ENCODE peak calls at places on chromosomes 12 and 14, in seven cellular contexts. F, H, E, Q, A, R and G are unnamed samples.

GRCh38 chr14:21106506-21107359 is 5.9 kb downstream of the TMEM253 start:
- DNase-seq in F (peak), H (peak), E (peak), Q (peak), A (peak), R (peak), G (no peak)

GRCh38 chr14:73829526-73830431 is 21.9 kb upstream of the PTGR2 start:
- DNase-seq in F (no peak), H (no peak), E (no peak), Q (peak), A (no peak), R (no peak), G (no peak)

GRCh38 chr14:101333335-101334280 is 227.7 kb upstream of the DIO3 start:
- DNase-seq in F (no peak), H (no peak), E (no peak), Q (no peak), A (no peak), R (no peak), G (no peak)

GRCh38 chr14:103246089-103246488 is 87.9 kb upstream of the EIF5 start:
- DNase-seq in F (no peak), H (no peak), E (no peak), Q (no peak), A (no peak), R (no peak), G (no peak)

GRCh38 chr14:59464651-59465569 is at the start of gene GPR135:
- DNase-seq in F (peak), H (peak), E (peak), Q (no peak), A (peak), R (no peak), G (no peak)

GRCh38 chr14:38951451-38951850 is 151.6 kb downstream of the SEC23A start:
- DNase-seq in F (no peak), H (no peak), E (no peak), Q (no peak), A (no peak), R (no peak), G (no peak)

GRCh38 chr14:66359500-66359899 is 126.7 kb upstream of the CCDC196 start:
- DNase-seq in F (no peak), H (no peak), E (no peak), Q (peak), A (no peak), R (peak), G (no peak)

GRCh38 chr14:90979451-90979850 is 81.0 kb downstream of the RPS6KA5 start:
- DNase-seq in F (no peak), H (no peak), E (no peak), Q (no peak), A (no peak), R (no peak), G (no peak)

GRCh38 chr14:59161571-59162175 is 26.8 kb upstream of the DAAM1 start:
- DNase-seq in F (no peak), H (no peak), E (no peak), Q (no peak), A (no peak), R (peak), G (no peak)

GRCh38 chr12:90569685-90570084 is 385.3 kb downstream of the CCER1 start:
- DNase-seq in F (no peak), H (no peak), E (no peak), Q (no peak), A (no peak), R (no peak), G (no peak)

GRCh38 chr12:88720231-88720630 is 140.0 kb upstream of the KITLG start:
- DNase-seq in F (no peak), H (no peak), E (no peak), Q (no peak), A (no peak), R (no peak), G (no peak)

GRCh38 chr14:100536721-100537700 is 50.2 kb downstream of the BEGAIN start:
- DNase-seq in F (no peak), H (peak), E (peak), Q (no peak), A (peak), R (no peak), G (no peak)

GRCh38 chr14:96297000-96297399 is 41.0 kb downstream of the BDKRB1 start:
- DNase-seq in F (no peak), H (no peak), E (no peak), Q (peak), A (no peak), R (no peak), G (no peak)

GRCh38 chr12:120259418-120260202 is 5.9 kb downstream of the PXN start:
- DNase-seq in F (no peak), H (peak), E (no peak), Q (no peak), A (no peak), R (no peak), G (no peak)

GRCh38 chr12:124248862-124249825 is 45.7 kb upstream of the RFLNA start:
- DNase-seq in F (no peak), H (no peak), E (no peak), Q (no peak), A (no peak), R (no peak), G (no peak)

GRCh38 chr12:51600721-51601120 is 9.7 kb downstream of the SCN8A start:
- DNase-seq in F (no peak), H (no peak), E (no peak), Q (no peak), A (no peak), R (no peak), G (no peak)

GRCh38 chr12:52601671-52602070 is 408 bp upstream of the KRT72 start:
- DNase-seq in F (no peak), H (no peak), E (no peak), Q (no peak), A (peak), R (no peak), G (no peak)

GRCh38 chr12:114006482-114007425 is 40.6 kb upstream of the RBM19 start:
- DNase-seq in F (no peak), H (no peak), E (no peak), Q (no peak), A (no peak), R (no peak), G (no peak)

GRCh38 chr12:13945641-13946040 is 35.8 kb downstream of the GRIN2B start:
- DNase-seq in F (no peak), H (no peak), E (no peak), Q (no peak), A (no peak), R (no peak), G (no peak)

GRCh38 chr14:31994391-31995033 is 82.6 kb upstream of the ARHGAP5 start:
- DNase-seq in F (no peak), H (no peak), E (no peak), Q (no peak), A (no peak), R (no peak), G (no peak)

GRCh38 chr12:81022531-81022930 is 55.3 kb upstream of the ACSS3 start:
- DNase-seq in F (no peak), H (no peak), E (no peak), Q (no peak), A (no peak), R (no peak), G (no peak)

GRCh38 chr14:102906616-102907302 is 15.7 kb upstream of the AMN start:
- DNase-seq in F (no peak), H (no peak), E (no peak), Q (no peak), A (no peak), R (no peak), G (no peak)

GRCh38 chr14:105326891-105327694 is 12.5 kb downstream of the PACS2 start:
- DNase-seq in F (no peak), H (no peak), E (no peak), Q (no peak), A (no peak), R (no peak), G (no peak)

GRCh38 chr12:27635349-27635972 is 60.8 kb upstream of the REP15 start:
- DNase-seq in F (no peak), H (no peak), E (no peak), Q (peak), A (no peak), R (peak), G (no peak)

GRCh38 chr14:55948399-55948798 is 169.8 kb upstream of the PELI2 start:
- DNase-seq in F (no peak), H (no peak), E (no peak), Q (no peak), A (no peak), R (no peak), G (no peak)
- TF ChIP-seq POLR2A in F (no peak), H (no peak), E (no peak), Q (no peak), A (no peak), R (no peak), G (no peak)

GRCh38 chr14:71320107-71320733 is 413.0 kb downstream of the PCNX1 start:
- DNase-seq in F (peak), H (peak), E (peak), Q (peak), A (peak), R (peak), G (peak)
- TF ChIP-seq POLR2A in F (peak), H (peak), E (peak), Q (peak), A (peak), R (peak), G (peak)

GRCh38 chr14:55223364-55223763 is 32.0 kb upstream of the DLGAP5 start:
- DNase-seq in F (no peak), H (no peak), E (no peak), Q (no peak), A (no peak), R (no peak), G (no peak)
- TF ChIP-seq POLR2A in F (no peak), H (no peak), E (no peak), Q (no peak), A (no peak), R (no peak), G (no peak)

GRCh38 chr14:55579724-55580400 is at the start of gene KTN1:
- DNase-seq in F (peak), H (peak), E (peak), Q (peak), A (peak), R (peak), G (no peak)
- TF ChIP-seq POLR2A in F (peak), H (no peak), E (no peak), Q (peak), A (peak), R (peak), G (no peak)

GRCh38 chr12:2009623-2010022 is 5.4 kb upstream of the DCP1B start:
- DNase-seq in F (no peak), H (no peak), E (no peak), Q (no peak), A (no peak), R (no peak), G (no peak)

GRCh38 chr12:2008677-2009076 is 4.4 kb upstream of the DCP1B start:
- DNase-seq in F (no peak), H (no peak), E (no peak), Q (no peak), A (no peak), R (no peak), G (no peak)

GRCh38 chr12:2003676-2004112 is 563 bp downstream of the DCP1B start:
- DNase-seq in F (no peak), H (no peak), E (no peak), Q (no peak), A (no peak), R (peak), G (no peak)

GRCh38 chr12:2004113-2004929 is at the start of gene DCP1B:
- DNase-seq in F (peak), H (peak), E (peak), Q (peak), A (peak), R (peak), G (peak)
- TF ChIP-seq POLR2A in F (peak), H (peak), E (peak), Q (peak), A (peak), R (peak), G (peak)

GRCh38 chr12:130878193-130879185 is 6.6 kb downstream of the RAN start:
- DNase-seq in F (no peak), H (peak), E (no peak), Q (peak), A (no peak), R (no peak), G (no peak)
- TF ChIP-seq POLR2A in F (no peak), H (no peak), E (no peak), Q (peak), A (no peak), R (no peak), G (no peak)

GRCh38 chr12:128813883-128814282 is 9.9 kb downstream of the SLC15A4 start:
- DNase-seq in F (no peak), H (peak), E (no peak), Q (no peak), A (no peak), R (no peak), G (no peak)

GRCh38 chr12:128815779-128816642 is 7.7 kb downstream of the SLC15A4 start:
- DNase-seq in F (no peak), H (peak), E (no peak), Q (no peak), A (no peak), R (no peak), G (no peak)

GRCh38 chr12:128816643-128816920 is 7.2 kb downstream of the SLC15A4 start:
- DNase-seq in F (no peak), H (peak), E (no peak), Q (no peak), A (no peak), R (no peak), G (no peak)

GRCh38 chr12:128813392-128813791 is 10.4 kb downstream of the SLC15A4 start:
- DNase-seq in F (no peak), H (peak), E (no peak), Q (no peak), A (no peak), R (no peak), G (no peak)

DNA sequence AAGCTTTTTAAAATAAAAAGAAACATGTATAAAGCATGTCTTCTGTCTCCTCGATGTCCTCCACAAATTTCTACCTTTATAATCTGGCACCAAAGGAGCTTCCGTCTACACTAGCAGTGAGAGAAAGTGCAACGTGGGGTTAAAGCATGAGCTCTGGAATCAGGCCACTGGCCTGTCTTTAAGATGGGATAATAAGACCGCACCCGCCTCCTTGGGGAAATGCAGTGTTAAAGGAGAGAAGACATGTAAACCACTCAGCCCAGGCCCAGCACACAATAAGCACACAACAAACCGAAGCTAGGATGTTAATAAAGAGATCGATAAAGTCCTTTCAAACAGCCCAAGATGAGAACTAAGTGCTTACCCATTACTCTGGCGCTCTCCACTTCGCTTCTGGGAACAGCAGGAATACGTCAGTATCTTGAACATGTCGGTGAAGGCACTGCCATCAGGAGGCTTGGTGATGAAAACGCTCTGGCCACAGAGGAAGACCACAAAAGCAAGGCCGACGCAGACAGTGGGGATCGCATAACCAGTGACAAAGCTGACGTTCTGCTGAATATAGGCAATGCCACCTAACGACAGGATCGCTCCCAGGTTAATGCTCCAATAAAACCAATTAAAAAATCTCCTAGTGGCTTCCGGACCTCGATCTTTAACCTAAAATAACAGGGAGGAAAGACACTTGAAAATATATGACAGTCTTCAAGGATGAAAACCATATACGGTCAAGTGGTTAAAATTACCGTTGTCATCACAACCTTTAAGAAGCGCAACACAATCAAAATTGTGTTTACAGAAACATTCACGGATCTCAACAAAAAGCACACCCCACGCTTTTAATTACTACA is 9.1 kb downstream of the SLC15A4 start:
- DNase-seq in F (no peak), H (peak), E (no peak), Q (no peak), A (no peak), R (no peak), G (no peak)
- TF ChIP-seq POLR2A in F (no peak), H (no peak), E (no peak), Q (no peak), A (no peak), R (no peak), G (no peak)

GRCh38 chr14:75340921-75341320 is 62.3 kb downstream of the FOS start:
- DNase-seq in F (peak), H (peak), E (peak), Q (no peak), A (peak), R (no peak), G (no peak)
- TF ChIP-seq POLR2A in F (no peak), H (peak), E (no peak), Q (no peak), A (peak), R (no peak), G (no peak)